ENCODE peak calls at places on chromosomes 5 and 9, in six cellular contexts. U is stimulated activated CD4-positive, alpha-beta T cell treated with anti-CD3 and anti-CD28 coated beads, Interleukin-1b, Interleukin-23, amount 100 ng/mL, for 4 hours; E is Calu3; I is left ventricle myocardium superior; S is CD8-positive, alpha-beta memory T cell; F is BJ. B is an unnamed sample.

GRCh38 chr5:81234801-81235200 is 1.7 kb downstream of the CKMT2 start:
- DNase-seq in U (no peak), E (no peak), I (peak; percentile 64), S (no peak), F (no peak), B (no peak)

GRCh38 chr5:113038714-113039113 is 62.1 kb downstream of the DCP2 start:
- DNase-seq in U (no peak), E (no peak), I (no peak), S (no peak), F (no peak), B (no peak)

GRCh38 chr5:91495699-91496098 is 112.6 kb upstream of the ARRDC3 start:
- DNase-seq in U (no peak), E (no peak), I (no peak), S (no peak), F (no peak), B (no peak)

GRCh38 chr9:4420351-4420750 is 69.9 kb upstream of the SLC1A1 start:
- DNase-seq in U (no peak), E (no peak), I (no peak), S (no peak), F (no peak), B (no peak)

GRCh38 chr5:143433680-143434079 is 30.2 kb upstream of the NR3C1 start:
- DNase-seq in U (no peak), E (no peak), I (no peak), S (peak; percentile 14), F (no peak), B (no peak)

GRCh38 chr5:30401479-30402058 is 791.9 kb upstream of the CDH6 start:
- DNase-seq in U (no peak), E (peak; percentile 54), I (peak; percentile 29), S (no peak), F (no peak), B (no peak)

GRCh38 chr5:65121880-65122436 is 353.2 kb downstream of the CWC27 start:
- DNase-seq in U (no peak), E (no peak), I (no peak), S (no peak), F (peak; percentile 61), B (no peak)

GRCh38 chr5:53173083-53173482 is 63.5 kb upstream of the MOCS2 start:
- DNase-seq in U (no peak), E (no peak), I (no peak), S (no peak), F (no peak), B (no peak)

GRCh38 chr9:17401858-17402257 is 177.0 kb upstream of the SH3GL2 start:
- DNase-seq in U (no peak), E (no peak), I (no peak), S (no peak), F (no peak), B (no peak)

GRCh38 chr9:7341571-7341970 is 458.0 kb downstream of the DMAC1 start:
- DNase-seq in U (no peak), E (no peak), I (no peak), S (no peak), F (no peak), B (no peak)

GRCh38 chr9:70566066-70566465 is 151.6 kb upstream of the KLF9 start:
- DNase-seq in U (no peak), E (no peak), I (no peak), S (no peak), F (no peak), B (no peak)

GRCh38 chr5:90173299-90174030 is 236.1 kb downstream of the CETN3 start:
- DNase-seq in U (no peak), E (no peak), I (no peak), S (no peak), F (no peak), B (no peak)

GRCh38 chr5:147481857-147482256 is 28.0 kb downstream of the DPYSL3 start:
- DNase-seq in U (no peak), E (no peak), I (no peak), S (no peak), F (no peak), B (no peak)

GRCh38 chr5:75558221-75558620 is 46.5 kb downstream of the POLK start:
- DNase-seq in U (no peak), E (no peak), I (no peak), S (no peak), F (no peak), B (no peak)

GRCh38 chr5:81852277-81853004 is 101.5 kb upstream of the SSBP2 start:
- DNase-seq in U (no peak), E (no peak), I (peak; percentile 37), S (peak; percentile 44), F (no peak), B (peak; percentile 12)

GRCh38 chr5:912356-913091 is 19.8 kb downstream of the TRIP13 start:
- DNase-seq in U (peak; percentile 35), E (no peak), I (no peak), S (no peak), F (peak; percentile 41), B (no peak)

GRCh38 chr5:139863361-139863760 is 67.8 kb downstream of the PSD2 start:
- DNase-seq in U (no peak), E (no peak), I (peak; percentile 88), S (no peak), F (no peak), B (no peak)